ENCODE peak calls at places on chromosomes 4 and X, in eight cellular contexts. U, Y, J, F, T, P, H and C are unnamed samples.

GRCh38 chrX:95058815-95059214 is 1384.8 kb downstream of the FAM133A start:
- DNase-seq in U (peak), Y (no peak), J (no peak), F (no peak), T (no peak), P (peak), H (no peak), C (no peak)

GRCh38 chr4:186486172-186486571 is 69.2 kb downstream of the MTNR1A start:
- DNase-seq in U (no peak), Y (no peak), J (no peak), F (no peak), T (no peak), P (no peak), H (no peak), C (peak)

GRCh38 chrX:18426004-18426320 is 554 bp downstream of the CDKL5 start:
- DNase-seq in U (no peak), Y (no peak), J (peak), F (no peak), T (no peak), P (no peak), H (no peak), C (peak)

GRCh38 chrX:136623400-136623799 is 24.6 kb upstream of the CD40LG start:
- DNase-seq in U (no peak), Y (no peak), J (no peak), F (no peak), T (no peak), P (no peak), H (no peak), C (no peak)

GRCh38 chr4:82745173-82745842 is 53.3 kb downstream of the SCD5 start:
- DNase-seq in U (no peak), Y (no peak), J (peak), F (no peak), T (no peak), P (peak), H (no peak), C (no peak)

GRCh38 chr4:85555210-85555609 is 80.3 kb downstream of the ARHGAP24 start:
- DNase-seq in U (no peak), Y (no peak), J (no peak), F (no peak), T (peak), P (peak), H (no peak), C (no peak)

GRCh38 chr4:93827272-93827947 is 1.1 kb upstream of the ATOH1 start:
- DNase-seq in U (no peak), Y (no peak), J (peak), F (no peak), T (no peak), P (peak), H (no peak), C (no peak)

GRCh38 chr4:26995316-26995715 is 134.7 kb downstream of the STIM2 start:
- DNase-seq in U (no peak), Y (no peak), J (no peak), F (no peak), T (no peak), P (no peak), H (no peak), C (no peak)

GRCh38 chr4:89356086-89356485 is 48.5 kb upstream of the GPRIN3 start:
- DNase-seq in U (no peak), Y (no peak), J (no peak), F (no peak), T (no peak), P (no peak), H (no peak), C (no peak)

GRCh38 chr4:653080-653821 is 20.8 kb downstream of the ATP5ME start:
- DNase-seq in U (no peak), Y (peak), J (no peak), F (no peak), T (no peak), P (no peak), H (peak), C (no peak)

GRCh38 chr4:90842960-90843359 is 715.8 kb downstream of the CCSER1 start:
- DNase-seq in U (peak), Y (no peak), J (no peak), F (no peak), T (no peak), P (peak), H (no peak), C (no peak)

GRCh38 chr4:7073526-7074390 is 5.9 kb upstream of the GRPEL1 start:
- DNase-seq in U (peak), Y (peak), J (peak), F (peak), T (peak), P (peak), H (no peak), C (peak)

GRCh38 chr4:56082809-56083208 is 134.1 kb downstream of the CEP135 start:
- DNase-seq in U (no peak), Y (no peak), J (no peak), F (no peak), T (no peak), P (no peak), H (no peak), C (no peak)

GRCh38 chr4:121053601-121054143 is 18.7 kb downstream of the NDNF start:
- DNase-seq in U (no peak), Y (peak), J (no peak), F (no peak), T (no peak), P (peak), H (no peak), C (no peak)

GRCh38 chr4:8240211-8241041 is 29.1 kb upstream of the HTRA3 start:
- DNase-seq in U (no peak), Y (peak), J (no peak), F (no peak), T (no peak), P (no peak), H (no peak), C (no peak)

GRCh38 chr4:84681488-84682274 is 98.8 kb downstream of the CDS1 start:
- DNase-seq in U (no peak), Y (no peak), J (no peak), F (no peak), T (no peak), P (peak), H (no peak), C (no peak)

GRCh38 chr4:40948017-40948416 is 198.3 kb downstream of the NSUN7 start:
- DNase-seq in U (no peak), Y (no peak), J (no peak), F (no peak), T (no peak), P (no peak), H (no peak), C (no peak)

GRCh38 chrX:38129366-38129765 is 91.3 kb downstream of the SRPX start:
- DNase-seq in U (no peak), Y (no peak), J (no peak), F (no peak), T (no peak), P (no peak), H (no peak), C (no peak)

GRCh38 chrX:12721042-12721441 is 70.2 kb upstream of the PRPS2 start:
- DNase-seq in U (peak), Y (no peak), J (peak), F (no peak), T (no peak), P (peak), H (no peak), C (peak)

GRCh38 chr4:133637161-133637560 is 488.1 kb downstream of the PCDH10 start:
- DNase-seq in U (no peak), Y (no peak), J (no peak), F (no peak), T (no peak), P (no peak), H (no peak), C (no peak)

GRCh38 chr4:158791588-158791987 is 22.8 kb downstream of the FNIP2 start:
- DNase-seq in U (no peak), Y (no peak), J (no peak), F (no peak), T (no peak), P (no peak), H (no peak), C (no peak)

GRCh38 chrX:36898301-36898700 is 109.9 kb upstream of the FAM47C start:
- DNase-seq in U (peak), Y (no peak), J (no peak), F (no peak), T (no peak), P (peak), H (no peak), C (no peak)

GRCh38 chr4:1193206-1194027 is 21.0 kb upstream of the SPON2 start:
- DNase-seq in U (no peak), Y (no peak), J (peak), F (peak), T (no peak), P (no peak), H (no peak), C (no peak)

GRCh38 chrX:94662665-94663064 is 988.7 kb downstream of the FAM133A start:
- DNase-seq in U (no peak), Y (no peak), J (no peak), F (no peak), T (no peak), P (peak), H (no peak), C (no peak)

GRCh38 chr4:111602848-111603247 is 542.4 kb upstream of the FAM241A start:
- DNase-seq in U (peak), Y (no peak), J (no peak), F (no peak), T (no peak), P (peak), H (no peak), C (no peak)
- TF ChIP-seq CTCF in U (no peak), Y (no peak), J (no peak), F (no peak), T (no peak), P (peak), H (no peak), C (no peak)

GRCh38 chrX:77622672-77623071 is 163.3 kb downstream of the ATRX start:
- DNase-seq in U (no peak), Y (no peak), J (no peak), F (no peak), T (no peak), P (no peak), H (no peak), C (no peak)

DNA sequence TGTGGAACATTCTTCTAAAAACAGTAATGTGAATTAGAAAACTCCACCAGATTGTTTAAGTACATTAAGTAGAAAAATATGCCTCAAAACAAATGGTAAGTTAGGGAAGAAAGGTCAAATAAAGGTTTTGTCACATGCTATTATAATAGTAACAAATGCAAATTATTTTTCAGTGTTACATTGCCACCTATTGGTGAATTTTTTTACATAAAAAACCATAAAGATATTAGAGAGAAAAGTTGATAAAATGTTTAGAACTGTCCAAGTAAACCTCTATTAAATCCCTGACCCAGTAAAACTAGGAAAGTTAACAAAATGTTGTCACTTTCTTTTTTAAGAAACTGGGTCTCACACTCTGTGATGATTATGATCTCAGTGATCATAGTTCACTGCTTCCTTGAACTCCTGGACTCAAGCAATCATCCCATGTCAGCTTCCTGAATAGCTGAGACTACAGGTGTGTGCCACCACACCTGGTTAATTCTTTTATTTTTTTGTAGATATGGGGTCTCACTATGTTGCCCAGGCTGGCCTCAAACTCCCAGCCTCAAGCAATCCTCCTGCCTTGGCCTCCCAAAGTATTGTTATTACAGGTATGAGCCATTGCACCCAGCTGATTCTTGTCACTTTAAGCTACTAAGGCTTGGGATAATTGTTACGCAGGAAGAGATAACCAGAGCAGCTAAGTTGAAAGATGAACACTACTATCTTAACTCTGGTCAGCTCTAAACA is 157.6 kb downstream of the ATRX start:
- DNase-seq in U (no peak), Y (no peak), J (no peak), F (no peak), T (no peak), P (no peak), H (no peak), C (no peak)
- TF ChIP-seq CTCF in U (peak), Y (no peak), J (no peak), F (no peak), T (no peak), P (no peak), H (no peak), C (peak)

DNA sequence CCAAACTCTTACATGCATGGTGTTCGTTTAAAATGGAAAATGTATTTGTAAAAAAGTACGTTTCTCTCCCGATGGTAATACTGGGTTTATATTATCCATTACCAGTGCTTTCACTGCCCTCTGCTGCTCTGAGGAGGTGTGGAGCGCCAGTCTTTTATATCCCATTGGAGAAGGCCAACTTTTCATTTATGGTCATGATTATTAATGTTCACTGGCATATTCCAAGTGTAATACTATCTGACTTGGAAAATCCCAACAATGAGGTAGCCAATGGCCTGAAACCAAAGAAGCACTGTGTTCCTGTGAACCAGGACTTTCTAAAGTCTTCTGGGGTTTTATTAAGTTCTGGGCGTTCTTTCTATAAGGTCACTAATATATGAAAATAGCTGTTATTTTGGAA is 80.7 kb downstream of the SYNPO2 start:
- DNase-seq in U (peak), Y (no peak), J (peak), F (peak), T (no peak), P (peak), H (no peak), C (no peak)
- TF ChIP-seq CTCF in U (peak), Y (peak), J (no peak), F (peak), T (no peak), P (peak), H (peak), C (peak)

DNA sequence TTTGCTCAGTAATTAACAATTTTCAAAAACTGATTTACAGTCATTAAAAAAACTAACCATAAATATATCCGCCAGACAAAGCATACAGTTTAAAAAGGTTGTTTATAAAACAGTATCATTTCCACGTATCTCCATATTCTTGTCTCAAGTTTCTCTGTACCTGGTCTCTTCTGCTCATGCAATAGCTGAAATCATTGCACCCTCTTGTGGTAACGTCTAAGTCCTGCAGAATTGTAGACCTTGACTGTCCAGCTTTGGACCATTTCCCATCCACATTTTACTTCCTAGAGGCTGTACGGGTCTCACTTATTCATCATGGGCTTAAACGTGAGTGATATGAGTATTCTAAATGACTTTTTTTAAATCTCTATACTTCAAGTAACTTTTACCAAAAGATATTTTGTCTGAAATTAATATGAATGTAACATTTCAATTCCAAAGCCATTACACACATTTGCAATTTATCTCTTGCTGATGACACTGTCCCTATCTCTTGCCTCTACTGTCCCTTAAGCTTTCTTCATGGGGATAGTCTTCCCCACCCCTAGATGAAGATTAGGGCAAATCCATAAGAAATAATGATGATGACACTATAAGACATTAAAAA is 118.5 kb downstream of the BTC start:
- DNase-seq in U (peak), Y (no peak), J (no peak), F (no peak), T (peak), P (peak), H (no peak), C (peak)
- TF ChIP-seq CTCF in U (peak), Y (peak), J (peak), F (peak), T (peak), P (peak), H (peak), C (peak)

DNA sequence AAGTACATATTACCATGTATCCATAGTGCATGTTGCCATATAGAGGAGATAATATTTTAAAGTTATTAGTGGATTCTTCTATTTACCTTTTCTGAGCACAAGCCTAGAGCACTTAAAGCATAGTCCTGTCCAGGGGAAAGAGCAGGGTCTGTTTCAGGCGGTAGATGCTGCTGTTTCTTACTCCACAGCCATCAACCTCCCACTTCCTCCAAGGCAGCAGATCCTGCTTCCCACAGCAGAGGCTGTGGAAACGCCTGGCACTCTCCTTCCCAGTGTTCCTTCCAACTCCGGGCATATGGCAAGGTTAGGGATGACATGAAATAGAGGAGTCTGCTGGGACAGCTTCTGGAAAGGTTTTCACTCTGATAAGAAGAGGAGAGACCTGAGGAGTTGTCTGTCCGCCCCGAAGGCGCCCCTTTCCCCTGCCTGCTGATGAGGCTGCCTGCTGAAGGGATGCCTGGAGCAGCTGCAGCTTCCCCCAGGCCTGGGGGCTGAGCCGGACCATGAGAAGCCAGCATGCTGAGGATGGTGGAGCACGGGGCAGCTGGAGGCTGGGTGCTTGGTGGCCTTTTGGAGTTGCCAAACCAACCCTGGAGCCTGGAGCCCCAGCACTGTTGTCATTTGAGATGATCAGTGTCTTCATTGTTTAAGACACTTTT is 43.9 kb upstream of the SLC25A4 start:
- DNase-seq in U (no peak), Y (no peak), J (peak), F (no peak), T (no peak), P (no peak), H (no peak), C (no peak)
- TF ChIP-seq CTCF in U (no peak), Y (no peak), J (no peak), F (no peak), T (no peak), P (no peak), H (no peak), C (no peak)

GRCh38 chrX:140034916-140035315 is 69.6 kb upstream of the CXorf66 start:
- DNase-seq in U (peak), Y (no peak), J (no peak), F (no peak), T (no peak), P (peak), H (no peak), C (no peak)
- TF ChIP-seq CTCF in U (no peak), Y (no peak), J (no peak), F (no peak), T (no peak), P (peak), H (no peak), C (peak)

GRCh38 chr4:104066533-104066932 is 346.7 kb upstream of the TACR3 start:
- DNase-seq in U (no peak), Y (no peak), J (no peak), F (no peak), T (no peak), P (no peak), H (no peak), C (no peak)
- TF ChIP-seq CTCF in U (no peak), Y (no peak), J (no peak), F (no peak), T (no peak), P (no peak), H (no peak), C (no peak)